ENCODE peak calls at places on chromosomes 6 and 20, in six cellular contexts. K is spleen, Z is stomach, L is SK-N-MC, C is breast epithelium, Y is suprapubic skin. N is an unnamed sample.

GRCh38 chr20:12949429-12949980 is 59.3 kb upstream of the SPTLC3 start:
- DNase-seq in C (no peak), Y (no peak), L (no peak), K (no peak), Z (no peak), N (no peak)

GRCh38 chr6:111805511-111806181 is 67.6 kb downstream of the FYN start:
- DNase-seq in K (no peak), L (no peak), Y (no peak), Z (no peak), C (no peak), N (no peak)

GRCh38 chr6:111276335-111276734 is 189.0 kb downstream of the SLC16A10 start:
- DNase-seq in Y (no peak), C (no peak), L (no peak), Z (no peak), K (no peak), N (no peak)

GRCh38 chr6:18545726-18546125 is 158.6 kb downstream of the RNF144B start:
- DNase-seq in Z (no peak), L (no peak), Y (no peak), K (no peak), C (no peak), N (no peak)

GRCh38 chr20:50959543-50960126 is 1.0 kb downstream of the MOCS3 start:
- DNase-seq in Z (no peak), C (no peak), Y (no peak), K (peak; percentile 84), L (no peak), N (no peak)

GRCh38 chr6:4776967-4777925 is 1.0 kb downstream of the CDYL start:
- DNase-seq in K (no peak), C (no peak), L (no peak), Y (no peak), Z (no peak), N (peak; percentile 23)

GRCh38 chr20:62246872-62247652 is 8.7 kb downstream of the OSBPL2 start:
- DNase-seq in Y (no peak), C (peak; percentile 66), Z (peak; percentile 48), K (no peak), L (no peak), N (no peak)

GRCh38 chr20:50992733-50993457 is 30.0 kb downstream of the KCNG1 start:
- DNase-seq in Z (no peak), K (no peak), L (peak; percentile 65), Y (no peak), C (no peak), N (no peak)

GRCh38 chr6:40506956-40507355 is 80.2 kb downstream of the LRFN2 start:
- DNase-seq in K (no peak), C (no peak), Y (no peak), Z (no peak), L (no peak), N (no peak)

GRCh38 chr6:160041608-160042007 is 72.7 kb downstream of the IGF2R start:
- DNase-seq in K (no peak), C (peak; percentile 66), Z (peak; percentile 83), Y (no peak), L (no peak), N (no peak)

GRCh38 chr20:59836768-59837167 is 96.7 kb downstream of the SYCP2 start:
- DNase-seq in C (no peak), Z (no peak), Y (no peak), K (no peak), L (no peak), N (peak; percentile 19)

GRCh38 chr6:165092881-165093595 is 216.4 kb downstream of the C6orf118 start:
- DNase-seq in Z (no peak), Y (no peak), C (no peak), L (no peak), K (no peak), N (no peak)

GRCh38 chr6:9520417-9521151 is 894.3 kb downstream of the TFAP2A start:
- DNase-seq in Z (no peak), K (no peak), C (no peak), Y (no peak), L (no peak), N (no peak)
- TF ChIP-seq POLR2AphosphoS5 in Z (no peak), K (no peak), C (no peak), Y (no peak), L (no peak), N (no peak)

GRCh38 chr6:146856296-146856695 is 257.5 kb downstream of the ADGB start:
- DNase-seq in K (no peak), Y (no peak), Z (no peak), C (no peak), L (no peak), N (no peak)

GRCh38 chr6:146857960-146858308 is 259.2 kb downstream of the ADGB start:
- DNase-seq in L (no peak), C (no peak), Y (no peak), K (no peak), Z (no peak), N (no peak)

GRCh38 chr6:146859206-146859605 is 260.4 kb downstream of the ADGB start:
- DNase-seq in Z (no peak), L (no peak), K (no peak), Y (no peak), C (no peak), N (no peak)

GRCh38 chr6:146855889-146856288 is 257.1 kb downstream of the ADGB start:
- DNase-seq in L (no peak), C (no peak), Y (no peak), K (no peak), Z (no peak), N (no peak)

DNA sequence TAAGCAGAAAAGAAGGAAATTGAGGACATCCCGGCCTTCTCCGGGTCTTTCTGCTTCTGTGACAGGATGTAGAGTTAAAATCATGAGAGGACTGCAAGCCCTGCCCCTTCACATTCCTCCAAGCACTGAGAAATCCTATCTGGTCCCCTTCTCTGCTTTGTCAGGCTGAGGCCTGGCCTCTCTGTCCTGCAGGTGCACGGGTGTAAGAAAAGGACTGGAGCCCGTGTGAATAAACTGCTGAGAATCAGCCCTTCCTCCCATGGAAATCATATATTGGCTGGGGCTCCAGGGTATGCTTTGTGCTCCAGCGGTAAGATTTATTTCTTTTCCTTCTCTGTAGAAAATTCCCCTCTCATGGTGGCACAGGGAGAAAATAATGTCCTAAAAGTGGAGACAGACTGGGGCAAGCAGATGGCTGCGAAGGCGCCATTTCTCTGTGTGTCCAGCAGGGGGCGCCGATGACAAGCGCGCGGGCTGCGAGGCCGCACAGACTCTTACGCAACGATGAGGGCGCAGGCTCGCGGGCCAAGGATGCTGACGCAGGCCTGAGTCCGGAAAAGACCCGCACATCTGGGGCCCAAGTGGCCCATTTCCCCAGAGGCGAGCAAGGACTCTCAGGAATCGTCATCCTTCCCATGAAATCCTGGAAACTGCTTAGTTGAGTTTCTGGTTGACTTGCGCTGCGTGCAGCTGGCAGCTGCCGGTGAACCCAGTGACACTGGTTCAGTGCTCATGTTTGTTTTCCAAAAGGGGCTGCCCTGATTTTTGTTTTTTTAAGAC is 258.6 kb downstream of the ADGB start:
- DNase-seq in K (peak; percentile 96), C (peak; percentile 81), L (no peak), Y (peak; percentile 94), Z (peak; percentile 85), N (peak; percentile 90)
- H3K4me3 ChIP-seq in K (peak overlapping the region; percentile 58), C (peak overlapping the region; percentile 28), L (peak overlapping the region; percentile 61), Y (peak overlapping the region; percentile 21), Z (peak overlapping the region; percentile 38), N (peak overlapping the region; percentile 44)

GRCh38 chr20:35306931-35307517 is 14.8 kb upstream of the FAM83C start:
- DNase-seq in C (no peak), K (no peak), Y (no peak), Z (peak; percentile 63), L (no peak), N (peak; percentile 39)

GRCh38 chr20:35307666-35308653 is 15.7 kb upstream of the FAM83C start:
- DNase-seq in Z (peak; percentile 74), Y (no peak), C (peak; percentile 73), L (no peak), K (no peak), N (no peak)

GRCh38 chr20:35303735-35304431 is 11.7 kb upstream of the FAM83C start:
- DNase-seq in Y (no peak), C (peak; percentile 84), Z (peak; percentile 89), K (peak; percentile 89), L (no peak), N (peak; percentile 81)

GRCh38 chr20:35304956-35305355 is 12.7 kb upstream of the FAM83C start:
- DNase-seq in L (no peak), Z (no peak), Y (no peak), C (no peak), K (no peak), N (no peak)

DNA sequence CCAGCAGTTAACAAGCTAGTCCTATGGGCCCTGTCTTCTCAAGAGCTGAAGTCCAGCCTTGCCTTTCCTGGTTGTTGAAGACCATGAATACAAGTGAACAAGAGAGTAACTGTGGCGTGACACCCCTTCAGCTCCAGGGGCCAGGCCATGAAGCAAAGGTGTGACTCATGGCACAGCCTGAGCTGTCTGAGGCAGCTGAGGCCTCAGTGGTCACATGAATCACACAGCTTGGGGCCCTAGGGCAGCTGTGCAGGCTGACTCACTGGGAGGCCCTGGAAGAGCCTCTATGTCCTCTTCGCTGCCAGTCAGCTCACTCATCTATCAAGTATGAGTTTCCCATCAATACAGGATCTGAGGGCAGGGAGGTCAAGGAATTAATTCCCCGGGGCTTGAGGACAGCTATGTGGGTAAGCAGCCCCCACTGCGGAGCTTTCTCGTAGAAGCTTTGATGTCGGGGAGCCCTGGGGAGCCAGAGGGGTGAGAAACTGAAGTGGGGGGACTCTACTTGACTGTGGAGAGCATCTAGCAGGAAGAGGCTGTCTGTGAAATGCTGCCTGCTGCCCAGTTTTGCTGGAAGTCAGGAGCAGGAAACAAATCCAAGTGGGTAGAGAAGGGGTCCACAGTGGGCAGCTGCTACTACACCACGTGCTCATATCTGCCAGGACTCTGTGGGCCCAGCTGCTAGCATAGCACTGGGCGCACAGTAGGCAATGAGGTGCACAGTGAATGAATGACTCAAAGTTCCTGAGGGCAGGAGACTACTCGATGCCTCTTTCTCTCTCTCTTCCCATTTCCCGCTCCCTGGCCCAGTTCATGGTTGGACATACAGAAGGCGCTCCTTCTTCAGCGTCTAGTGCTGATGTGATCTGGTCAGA is 13.7 kb upstream of the FAM83C start:
- DNase-seq in Y (no peak), K (no peak), Z (peak; percentile 60), L (no peak), C (peak; percentile 69), N (no peak)
- TF ChIP-seq POLR2AphosphoS5 in Y (peak; percentile 83), K (no peak), Z (peak; percentile 77), L (no peak), C (no peak), N (no peak)

DNA sequence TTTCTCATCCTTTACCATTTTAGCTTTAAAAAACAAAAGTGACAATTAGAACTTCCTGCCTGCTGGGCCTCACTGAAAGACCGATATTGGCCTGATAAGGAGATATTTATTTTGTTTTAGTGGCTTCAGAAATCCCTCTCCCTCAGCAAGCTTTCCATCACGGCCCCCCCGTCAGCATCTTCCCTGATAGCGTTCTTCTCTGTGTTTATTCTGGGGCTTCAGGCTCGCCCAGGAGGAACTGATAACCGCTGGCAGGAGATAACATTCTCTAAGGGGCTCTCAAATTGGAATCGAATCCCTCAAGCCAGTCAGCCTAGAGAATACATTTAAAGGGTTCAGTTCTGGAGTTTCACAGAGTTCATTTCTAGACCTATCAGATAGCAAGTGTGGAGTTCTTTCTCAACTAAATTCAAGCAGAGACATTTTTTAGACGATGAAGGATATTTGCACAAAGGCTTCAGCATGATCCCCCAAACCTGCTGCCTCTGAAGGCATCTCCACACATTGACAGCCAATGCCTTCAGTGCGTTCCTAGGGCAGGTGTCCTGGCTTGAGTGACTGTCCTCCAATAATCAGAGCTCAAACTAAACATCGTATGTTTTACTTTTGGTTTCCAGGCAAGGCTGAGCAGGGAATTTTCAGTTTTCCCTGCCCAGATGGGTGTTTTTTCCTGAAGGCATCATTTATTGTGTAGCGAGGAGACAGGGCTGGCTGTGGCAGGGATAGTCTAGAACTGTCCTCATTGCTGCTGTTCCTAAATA is 17.0 kb downstream of the PRDM1 start:
- DNase-seq in K (no peak), Y (no peak), C (no peak), L (no peak), Z (no peak), N (no peak)
- H3K4me3 ChIP-seq in K (peak overlapping the region; percentile 72), Y (peak overlapping the region; percentile 38), C (no peak overlapping the region), L (no peak overlapping the region), Z (peak overlapping the region; percentile 41), N (peak overlapping the region; percentile 24)

N was measured in upper lobe of left lung.